ENCODE peak calls at places on chromosome 4, in seven cellular contexts. E, O, S, W, T, F and M are unnamed samples.

GRCh38 chr4:7390906-7391636 is 43.7 kb downstream of the PSAPL1 start:
- DNase-seq in W (peak; percentile 20), T (no peak), O (no peak), F (no peak), S (no peak), E (no peak), M (no peak)

GRCh38 chr4:81712714-81713113 is 241.0 kb upstream of the RASGEF1B start:
- DNase-seq in F (no peak), S (no peak), O (no peak), E (no peak), W (no peak), T (no peak), M (no peak)

GRCh38 chr4:69524708-69525107 is 29.0 kb upstream of the UGT2B4 start:
- DNase-seq in S (no peak), F (no peak), W (no peak), O (no peak), E (no peak), T (no peak), M (no peak)

GRCh38 chr4:54185871-54186270 is 43.2 kb upstream of the PDGFRA start:
- DNase-seq in E (no peak), F (no peak), T (no peak), O (no peak), W (no peak), S (no peak), M (no peak)

GRCh38 chr4:40232610-40233009 is 35.8 kb downstream of the RHOH start:
- DNase-seq in E (no peak), O (no peak), S (no peak), W (no peak), F (no peak), T (no peak), M (no peak)

GRCh38 chr4:41061482-41062185 is 152.7 kb downstream of the APBB2 start:
- DNase-seq in W (no peak), O (no peak), E (no peak), S (no peak), F (no peak), T (no peak), M (no peak)

GRCh38 chr4:15238720-15239119 is 189.1 kb upstream of the C1QTNF7 start:
- DNase-seq in F (no peak), S (no peak), E (no peak), T (no peak), O (peak; percentile 17), W (no peak), M (no peak)

GRCh38 chr4:4685810-4686209 is 144.0 kb upstream of the STX18 start:
- DNase-seq in T (no peak), W (no peak), O (no peak), E (no peak), F (no peak), S (no peak), M (no peak)

GRCh38 chr4:170336238-170336775 is 246.6 kb upstream of the AADAT start:
- DNase-seq in F (no peak), E (no peak), T (no peak), S (no peak), W (no peak), O (no peak), M (no peak)

GRCh38 chr4:105526656-105527055 is 25.8 kb upstream of the ARHGEF38 start:
- DNase-seq in E (no peak), S (no peak), W (no peak), T (no peak), F (no peak), O (no peak), M (no peak)

GRCh38 chr4:24643774-24644520 is 59.6 kb upstream of the DHX15 start:
- DNase-seq in S (no peak), E (no peak), O (no peak), T (no peak), F (no peak), W (no peak), M (no peak)

GRCh38 chr4:128565565-128566186 is 243.8 kb upstream of the JADE1 start:
- DNase-seq in W (no peak), T (no peak), F (peak; percentile 41), E (no peak), O (peak; percentile 47), S (no peak), M (peak; percentile 6)